ENCODE peak calls at places on chromosomes 3 and 15, in nine cellular contexts. One of them, this sample, is unnamed.

GRCh38 chr15:64017082-64017588 is 29.1 kb downstream of the DAPK2 start:
- DNase-seq in gastrocnemius medialis: no peak
- DNase-seq in CD4-positive, alpha-beta memory T cell: no peak
- DNase-seq in nephron progenitor cell: no peak
- DNase-seq in mesothelial cell of epicardium: no peak
- DNase-seq in endothelial cell: no peak
- DNase-seq in stimulated activated CD4-positive, alpha-beta T cell treated with anti-CD3 and anti-CD28 coated beads, Interleukin-4, amount 100 ng/mL, for 48 hours: no peak
- DNase-seq in astrocyte of the cerebellum: no peak
- DNase-seq in foreskin fibroblast: peak
- DNase-seq in this sample: no peak

GRCh38 chr3:33004961-33005360 is 53.5 kb downstream of the CCR4 start:
- DNase-seq in stimulated activated CD4-positive, alpha-beta T cell treated with anti-CD3 and anti-CD28 coated beads, Interleukin-4, amount 100 ng/mL, for 48 hours: no peak
- DNase-seq in nephron progenitor cell: no peak
- DNase-seq in mesothelial cell of epicardium: no peak
- DNase-seq in astrocyte of the cerebellum: no peak
- DNase-seq in endothelial cell: no peak
- DNase-seq in gastrocnemius medialis: no peak
- DNase-seq in CD4-positive, alpha-beta memory T cell: no peak
- DNase-seq in foreskin fibroblast: no peak
- DNase-seq in this sample: no peak

GRCh38 chr3:45890405-45890804 is 4.1 kb downstream of the CCR9 start:
- DNase-seq in gastrocnemius medialis: no peak
- DNase-seq in nephron progenitor cell: no peak
- DNase-seq in mesothelial cell of epicardium: no peak
- DNase-seq in endothelial cell: no peak
- DNase-seq in foreskin fibroblast: no peak
- DNase-seq in CD4-positive, alpha-beta memory T cell: peak
- DNase-seq in astrocyte of the cerebellum: no peak
- DNase-seq in stimulated activated CD4-positive, alpha-beta T cell treated with anti-CD3 and anti-CD28 coated beads, Interleukin-4, amount 100 ng/mL, for 48 hours: no peak
- DNase-seq in this sample: peak

GRCh38 chr3:69568926-69569325 is 170.3 kb upstream of the MITF start:
- DNase-seq in endothelial cell: no peak
- DNase-seq in gastrocnemius medialis: no peak
- DNase-seq in stimulated activated CD4-positive, alpha-beta T cell treated with anti-CD3 and anti-CD28 coated beads, Interleukin-4, amount 100 ng/mL, for 48 hours: no peak
- DNase-seq in CD4-positive, alpha-beta memory T cell: no peak
- DNase-seq in foreskin fibroblast: peak
- DNase-seq in astrocyte of the cerebellum: no peak
- DNase-seq in mesothelial cell of epicardium: no peak
- DNase-seq in nephron progenitor cell: no peak
- DNase-seq in this sample: no peak

GRCh38 chr15:40016224-40016865 is 22.6 kb downstream of the SRP14 start:
- DNase-seq in stimulated activated CD4-positive, alpha-beta T cell treated with anti-CD3 and anti-CD28 coated beads, Interleukin-4, amount 100 ng/mL, for 48 hours: no peak
- DNase-seq in foreskin fibroblast: peak
- DNase-seq in endothelial cell: no peak
- DNase-seq in astrocyte of the cerebellum: no peak
- DNase-seq in gastrocnemius medialis: no peak
- DNase-seq in CD4-positive, alpha-beta memory T cell: no peak
- DNase-seq in nephron progenitor cell: no peak
- DNase-seq in mesothelial cell of epicardium: no peak
- DNase-seq in this sample: no peak

GRCh38 chr3:52104664-52105281 is 48.4 kb upstream of the DUSP7 start:
- DNase-seq in CD4-positive, alpha-beta memory T cell: no peak
- DNase-seq in endothelial cell: no peak
- DNase-seq in foreskin fibroblast: no peak
- DNase-seq in gastrocnemius medialis: no peak
- DNase-seq in nephron progenitor cell: no peak
- DNase-seq in stimulated activated CD4-positive, alpha-beta T cell treated with anti-CD3 and anti-CD28 coated beads, Interleukin-4, amount 100 ng/mL, for 48 hours: no peak
- DNase-seq in astrocyte of the cerebellum: no peak
- DNase-seq in mesothelial cell of epicardium: no peak
- DNase-seq in this sample: no peak

GRCh38 chr15:86611392-86612040 is 531.8 kb downstream of the AGBL1 start:
- DNase-seq in gastrocnemius medialis: peak
- DNase-seq in astrocyte of the cerebellum: peak
- DNase-seq in mesothelial cell of epicardium: no peak
- DNase-seq in endothelial cell: no peak
- DNase-seq in CD4-positive, alpha-beta memory T cell: peak
- DNase-seq in stimulated activated CD4-positive, alpha-beta T cell treated with anti-CD3 and anti-CD28 coated beads, Interleukin-4, amount 100 ng/mL, for 48 hours: no peak
- DNase-seq in foreskin fibroblast: no peak
- DNase-seq in nephron progenitor cell: no peak
- DNase-seq in this sample: no peak

GRCh38 chr3:197298858-197299854 is 744 bp upstream of the DLG1 start:
- DNase-seq in astrocyte of the cerebellum: no peak
- DNase-seq in gastrocnemius medialis: peak
- DNase-seq in endothelial cell: peak
- DNase-seq in stimulated activated CD4-positive, alpha-beta T cell treated with anti-CD3 and anti-CD28 coated beads, Interleukin-4, amount 100 ng/mL, for 48 hours: no peak
- DNase-seq in mesothelial cell of epicardium: peak
- DNase-seq in CD4-positive, alpha-beta memory T cell: peak
- DNase-seq in nephron progenitor cell: peak
- DNase-seq in foreskin fibroblast: peak
- DNase-seq in this sample: no peak

GRCh38 chr15:59444980-59445500 is 7.1 kb downstream of the FAM81A start:
- DNase-seq in CD4-positive, alpha-beta memory T cell: no peak
- DNase-seq in nephron progenitor cell: no peak
- DNase-seq in endothelial cell: no peak
- DNase-seq in foreskin fibroblast: peak
- DNase-seq in stimulated activated CD4-positive, alpha-beta T cell treated with anti-CD3 and anti-CD28 coated beads, Interleukin-4, amount 100 ng/mL, for 48 hours: no peak
- DNase-seq in gastrocnemius medialis: no peak
- DNase-seq in astrocyte of the cerebellum: no peak
- DNase-seq in mesothelial cell of epicardium: no peak
- DNase-seq in this sample: no peak

GRCh38 chr15:58521293-58521991 is 89.7 kb downstream of the LIPC start:
- DNase-seq in astrocyte of the cerebellum: no peak
- DNase-seq in CD4-positive, alpha-beta memory T cell: no peak
- DNase-seq in mesothelial cell of epicardium: peak
- DNase-seq in gastrocnemius medialis: peak
- DNase-seq in stimulated activated CD4-positive, alpha-beta T cell treated with anti-CD3 and anti-CD28 coated beads, Interleukin-4, amount 100 ng/mL, for 48 hours: no peak
- DNase-seq in endothelial cell: peak
- DNase-seq in nephron progenitor cell: peak
- DNase-seq in foreskin fibroblast: peak
- DNase-seq in this sample: no peak

GRCh38 chr3:47054414-47054813 is 74.9 kb downstream of the NBEAL2 start:
- DNase-seq in foreskin fibroblast: no peak
- DNase-seq in endothelial cell: no peak
- DNase-seq in gastrocnemius medialis: no peak
- DNase-seq in stimulated activated CD4-positive, alpha-beta T cell treated with anti-CD3 and anti-CD28 coated beads, Interleukin-4, amount 100 ng/mL, for 48 hours: no peak
- DNase-seq in nephron progenitor cell: no peak
- DNase-seq in CD4-positive, alpha-beta memory T cell: no peak
- DNase-seq in astrocyte of the cerebellum: no peak
- DNase-seq in mesothelial cell of epicardium: no peak
- DNase-seq in this sample: no peak

GRCh38 chr3:13124631-13125030 is 51.4 kb upstream of the IQSEC1 start:
- DNase-seq in stimulated activated CD4-positive, alpha-beta T cell treated with anti-CD3 and anti-CD28 coated beads, Interleukin-4, amount 100 ng/mL, for 48 hours: no peak
- DNase-seq in CD4-positive, alpha-beta memory T cell: no peak
- DNase-seq in gastrocnemius medialis: no peak
- DNase-seq in nephron progenitor cell: no peak
- DNase-seq in endothelial cell: no peak
- DNase-seq in astrocyte of the cerebellum: no peak
- DNase-seq in foreskin fibroblast: no peak
- DNase-seq in mesothelial cell of epicardium: no peak
- DNase-seq in this sample: no peak

GRCh38 chr15:73321496-73322344 is 47.0 kb downstream of the HCN4 start:
- DNase-seq in gastrocnemius medialis: peak
- DNase-seq in mesothelial cell of epicardium: no peak
- DNase-seq in endothelial cell: no peak
- DNase-seq in astrocyte of the cerebellum: no peak
- DNase-seq in CD4-positive, alpha-beta memory T cell: no peak
- DNase-seq in foreskin fibroblast: no peak
- DNase-seq in stimulated activated CD4-positive, alpha-beta T cell treated with anti-CD3 and anti-CD28 coated beads, Interleukin-4, amount 100 ng/mL, for 48 hours: no peak
- DNase-seq in nephron progenitor cell: no peak
- DNase-seq in this sample: no peak

GRCh38 chr15:56871180-56871579 is 47.3 kb upstream of the TCF12 start:
- DNase-seq in astrocyte of the cerebellum: peak
- DNase-seq in nephron progenitor cell: no peak
- DNase-seq in foreskin fibroblast: peak
- DNase-seq in stimulated activated CD4-positive, alpha-beta T cell treated with anti-CD3 and anti-CD28 coated beads, Interleukin-4, amount 100 ng/mL, for 48 hours: no peak
- DNase-seq in mesothelial cell of epicardium: no peak
- DNase-seq in endothelial cell: no peak
- DNase-seq in CD4-positive, alpha-beta memory T cell: no peak
- DNase-seq in gastrocnemius medialis: no peak
- DNase-seq in this sample: no peak

GRCh38 chr15:29430831-29431230 is 161.2 kb upstream of the NSMCE3 start:
- DNase-seq in stimulated activated CD4-positive, alpha-beta T cell treated with anti-CD3 and anti-CD28 coated beads, Interleukin-4, amount 100 ng/mL, for 48 hours: no peak
- DNase-seq in gastrocnemius medialis: no peak
- DNase-seq in mesothelial cell of epicardium: no peak
- DNase-seq in endothelial cell: no peak
- DNase-seq in CD4-positive, alpha-beta memory T cell: no peak
- DNase-seq in astrocyte of the cerebellum: no peak
- DNase-seq in nephron progenitor cell: no peak
- DNase-seq in foreskin fibroblast: no peak
- DNase-seq in this sample: no peak

GRCh38 chr3:66499881-66500574 is 794 bp downstream of the LRIG1 start:
- DNase-seq in nephron progenitor cell: peak
- DNase-seq in gastrocnemius medialis: peak
- DNase-seq in astrocyte of the cerebellum: no peak
- DNase-seq in CD4-positive, alpha-beta memory T cell: no peak
- DNase-seq in foreskin fibroblast: peak
- DNase-seq in stimulated activated CD4-positive, alpha-beta T cell treated with anti-CD3 and anti-CD28 coated beads, Interleukin-4, amount 100 ng/mL, for 48 hours: peak
- DNase-seq in mesothelial cell of epicardium: peak
- DNase-seq in endothelial cell: peak
- DNase-seq in this sample: peak

GRCh38 chr3:102179321-102180290 is 255.2 kb upstream of the ZPLD1 start:
- DNase-seq in CD4-positive, alpha-beta memory T cell: no peak
- DNase-seq in gastrocnemius medialis: no peak
- DNase-seq in astrocyte of the cerebellum: no peak
- DNase-seq in nephron progenitor cell: no peak
- DNase-seq in mesothelial cell of epicardium: no peak
- DNase-seq in endothelial cell: no peak
- DNase-seq in stimulated activated CD4-positive, alpha-beta T cell treated with anti-CD3 and anti-CD28 coated beads, Interleukin-4, amount 100 ng/mL, for 48 hours: no peak
- DNase-seq in foreskin fibroblast: peak
- DNase-seq in this sample: peak

GRCh38 chr15:42152921-42153680 is 3.3 kb downstream of the PLA2G4F start:
- DNase-seq in endothelial cell: no peak
- DNase-seq in gastrocnemius medialis: no peak
- DNase-seq in astrocyte of the cerebellum: no peak
- DNase-seq in nephron progenitor cell: no peak
- DNase-seq in mesothelial cell of epicardium: no peak
- DNase-seq in stimulated activated CD4-positive, alpha-beta T cell treated with anti-CD3 and anti-CD28 coated beads, Interleukin-4, amount 100 ng/mL, for 48 hours: no peak
- DNase-seq in CD4-positive, alpha-beta memory T cell: no peak
- DNase-seq in foreskin fibroblast: no peak
- DNase-seq in this sample: no peak